ENCODE peak calls at places on chromosomes 5 and 9, in five cellular contexts. L is astrocyte, K is DND-41, J is aorta, T is body of pancreas. F is an unnamed sample. For H3K4me1, the result is how much of the 10 kb centered on the place peaks cover.

GRCh38 chr5:61450170-61450815 is 118.2 kb downstream of the ZSWIM6 start:
- DNase-seq in L (peak), K (no peak), J (peak), T (peak), F (no peak)

GRCh38 chr9:74953235-74953741 is 576 bp upstream of the C9orf40 start:
- DNase-seq in L (peak), K (no peak), J (no peak), T (no peak), F (no peak)

GRCh38 chr5:126829098-126829497 is 52.2 kb downstream of the LMNB1 start:
- DNase-seq in L (no peak), K (no peak), J (no peak), T (no peak), F (no peak)

GRCh38 chr5:154285661-154286408 is 95.3 kb downstream of the GALNT10 start:
- DNase-seq in L (peak), K (no peak), J (no peak), T (no peak), F (no peak)

GRCh38 chr5:179416114-179416730 is 71.0 kb upstream of the ADAMTS2 start:
- DNase-seq in L (no peak), K (no peak), J (no peak), T (no peak), F (no peak)

GRCh38 chr5:129652353-129653138 is 95.3 kb upstream of the MINAR2 start:
- DNase-seq in L (no peak), K (no peak), J (no peak), T (no peak), F (no peak)

GRCh38 chr5:40914835-40915234 is 5.5 kb downstream of the C7 start:
- DNase-seq in L (peak), K (no peak), J (no peak), T (no peak), F (no peak)

GRCh38 chr5:152488869-152489268 is 83.8 kb upstream of the NMUR2 start:
- DNase-seq in L (no peak), K (no peak), J (no peak), T (no peak), F (no peak)

GRCh38 chr5:82861705-82862104 is 215.5 kb downstream of the TMEM167A start:
- DNase-seq in L (no peak), K (no peak), J (no peak), T (no peak), F (no peak)

GRCh38 chr5:96995419-96995818 is 59.5 kb downstream of the LNPEP start:
- DNase-seq in L (no peak), K (no peak), J (no peak), T (no peak), F (no peak)

GRCh38 chr5:11289208-11289607 is 528.2 kb upstream of the DAP start:
- DNase-seq in L (no peak), K (no peak), J (no peak), T (no peak), F (no peak)

GRCh38 chr5:138870611-138871010 is 4.5 kb downstream of the LRRTM2 start:
- DNase-seq in L (no peak), K (no peak), J (no peak), T (no peak), F (no peak)

GRCh38 chr9:20872340-20872977 is 159.0 kb downstream of the HACD4 start:
- DNase-seq in L (peak), K (no peak), J (no peak), T (no peak), F (no peak)

GRCh38 chr5:135559342-135559741 is 19.4 kb downstream of the CXCL14 start:
- DNase-seq in L (no peak), K (no peak), J (no peak), T (no peak), F (no peak)

GRCh38 chr5:135176991-135177390 is 143.0 kb upstream of the PITX1 start:
- DNase-seq in L (no peak), K (no peak), J (no peak), T (no peak), F (no peak)

GRCh38 chr5:80291776-80292175 is 28.0 kb upstream of the SPZ1 start:
- DNase-seq in L (no peak), K (no peak), J (no peak), T (no peak), F (no peak)

GRCh38 chr5:179605026-179605833 is 18.2 kb downstream of the HNRNPH1 start:
- DNase-seq in L (no peak), K (no peak), J (no peak), T (no peak), F (no peak)

GRCh38 chr5:169754737-169755136 is 117.7 kb downstream of the DOCK2 start:
- DNase-seq in L (no peak), K (no peak), J (no peak), T (no peak), F (no peak)

GRCh38 chr9:133542002-133542401 is 7.5 kb downstream of the ADAMTSL2 start:
- DNase-seq in L (no peak), K (no peak), J (no peak), T (no peak), F (no peak)

GRCh38 chr9:19665146-19665863 is 123.5 kb downstream of the SLC24A2 start:
- DNase-seq in L (no peak), K (no peak), J (no peak), T (no peak), F (no peak)

GRCh38 chr5:69493235-69493925 is 790 bp downstream of the OCLN start:
- DNase-seq in L (peak), K (no peak), J (peak), T (peak), F (no peak)

GRCh38 chr9:3136999-3137675 is 293.2 kb upstream of the PUM3 start:
- DNase-seq in L (no peak), K (no peak), J (no peak), T (no peak), F (no peak)

GRCh38 chr5:112388739-112389138 is 30.3 kb downstream of the EPB41L4A start:
- DNase-seq in L (no peak), K (no peak), J (no peak), T (no peak), F (no peak)

GRCh38 chr5:67315082-67315801 is 118.6 kb upstream of the CD180 start:
- DNase-seq in L (peak), K (no peak), J (peak), T (no peak), F (no peak)

GRCh38 chr9:132552041-132552440 is 30.4 kb upstream of the BARHL1 start:
- DNase-seq in L (no peak), K (no peak), J (no peak), T (no peak), F (no peak)

GRCh38 chr5:94402096-94402495 is 216.3 kb downstream of the KIAA0825 start:
- DNase-seq in L (peak), K (no peak), J (no peak), T (no peak), F (no peak)

GRCh38 chr5:177458122-177458681 is 11.6 kb downstream of the PRR7 start:
- DNase-seq in L (no peak), K (no peak), J (no peak), T (no peak), F (no peak)

GRCh38 chr9:92808726-92809451 is 44.3 kb upstream of the BICD2 start:
- DNase-seq in L (peak), K (no peak), J (peak), T (peak), F (peak)

GRCh38 chr9:94927762-94928158 is 201.3 kb downstream of the AOPEP start:
- DNase-seq in L (no peak), K (no peak), J (no peak), T (no peak), F (no peak)

GRCh38 chr5:6573651-6574101 is 59.2 kb downstream of the NSUN2 start:
- DNase-seq in L (no peak), K (peak), J (no peak), T (no peak), F (no peak)

GRCh38 chr5:135154197-135154596 is 120.2 kb upstream of the PITX1 start:
- DNase-seq in L (no peak), K (no peak), J (no peak), T (no peak), F (no peak)

GRCh38 chr5:76942581-76942980 is 10.3 kb upstream of the CRHBP start:
- DNase-seq in L (peak), K (no peak), J (no peak), T (no peak), F (no peak)

GRCh38 chr9:85212209-85212608 is 529.5 kb downstream of the AGTPBP1 start:
- DNase-seq in L (peak), K (no peak), J (no peak), T (no peak), F (no peak)

DNA sequence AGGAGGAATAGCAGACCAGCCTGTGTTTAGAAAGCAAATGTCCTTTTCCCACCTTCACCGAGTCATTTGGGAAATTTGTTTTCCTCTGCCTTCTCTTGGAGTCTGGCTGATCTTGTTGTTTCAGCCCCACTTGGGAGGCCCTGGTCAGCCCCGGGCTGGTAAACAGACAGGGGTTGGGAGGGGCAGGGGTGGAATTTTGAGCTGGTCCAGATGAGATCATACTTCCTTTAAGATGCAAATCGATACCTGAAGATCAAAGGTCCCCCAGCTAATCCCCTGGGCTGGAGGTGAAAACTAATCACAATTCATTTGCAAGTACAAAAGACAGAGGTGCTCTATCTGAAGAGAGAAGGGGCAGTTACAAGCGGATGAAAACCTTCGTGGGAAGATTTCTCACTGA is 118.4 kb downstream of the PAPPA start:
- DNase-seq in L (no peak), K (no peak), J (no peak), T (no peak), F (no peak)
- H3K4me1 ChIP-seq in L (under half), K (under half), J (under half), T (under half), F (under half)

DNA sequence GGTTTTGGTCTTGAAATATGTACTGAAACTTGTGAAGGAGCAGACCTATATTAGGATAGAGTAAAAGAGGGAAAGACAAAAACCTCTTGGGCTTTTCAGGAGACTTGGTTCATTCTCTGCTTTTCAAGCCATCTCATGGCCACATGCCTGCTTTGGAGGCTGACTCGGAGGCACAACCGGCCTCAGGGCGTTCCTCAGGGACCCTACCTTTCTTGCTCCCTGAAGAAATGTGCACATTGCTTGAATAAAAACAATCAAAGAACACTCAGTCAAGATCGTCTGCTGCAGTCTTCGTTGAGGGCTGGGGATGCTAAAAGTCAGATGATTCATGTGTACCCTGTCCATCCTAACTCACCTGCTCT is 994 bp downstream of the IRGM start:
- DNase-seq in L (no peak), K (no peak), J (no peak), T (no peak), F (no peak)
- H3K4me3 ChIP-seq in L (no peak), K (peak), J (no peak), T (no peak), F (no peak)

GRCh38 chr9:114855488-114855887 is 49.6 kb upstream of the TNFSF15 start:
- DNase-seq in L (peak), K (no peak), J (no peak), T (no peak), F (no peak)

GRCh38 chr9:114854736-114855355 is 49.0 kb upstream of the TNFSF15 start:
- DNase-seq in L (no peak), K (no peak), J (no peak), T (no peak), F (no peak)

GRCh38 chr9:114852050-114852594 is 46.3 kb upstream of the TNFSF15 start:
- DNase-seq in L (peak), K (no peak), J (no peak), T (no peak), F (no peak)

GRCh38 chr9:114851301-114851700 is 45.5 kb upstream of the TNFSF15 start:
- DNase-seq in L (no peak), K (peak), J (no peak), T (no peak), F (no peak)

DNA sequence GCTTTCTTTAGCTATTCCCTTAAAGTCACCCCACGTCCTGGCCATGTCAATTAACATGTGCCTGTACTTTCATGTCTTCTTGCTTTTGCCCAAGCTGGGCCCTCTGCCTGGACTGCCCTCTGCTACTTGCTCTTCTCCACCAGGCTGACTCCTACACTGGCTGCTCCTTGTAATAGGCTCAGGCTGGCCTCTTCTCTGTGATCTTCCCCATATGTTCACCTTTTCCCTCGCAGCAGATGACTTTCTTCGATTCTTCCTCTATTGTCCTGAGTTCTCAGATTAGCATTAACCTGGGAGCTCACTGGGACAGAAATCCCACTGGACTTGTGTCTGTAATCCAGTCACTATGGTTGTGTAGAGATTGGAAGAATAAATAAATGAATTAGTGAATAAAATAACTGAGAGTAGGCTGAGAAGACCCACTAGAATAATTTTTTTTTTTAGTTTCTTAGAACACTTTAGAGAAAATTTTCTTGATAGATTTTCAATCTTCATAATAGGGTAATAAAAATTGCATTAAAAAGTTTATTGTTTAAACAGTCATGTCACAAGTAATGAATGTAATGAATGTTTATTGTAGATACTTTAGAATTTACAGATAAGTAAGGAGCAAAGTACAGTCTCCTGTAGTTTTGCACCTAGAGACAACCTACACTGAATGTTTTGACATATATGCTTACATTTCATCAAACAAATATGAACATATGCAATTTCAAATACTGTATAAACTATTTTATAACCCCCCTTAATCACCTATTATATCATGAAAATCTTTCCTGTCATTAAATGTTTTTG is 47.4 kb upstream of the TNFSF15 start:
- DNase-seq in L (no peak), K (no peak), J (no peak), T (no peak), F (no peak)
- H3K27ac ChIP-seq in L (no peak), K (no peak), J (no peak), T (no peak), F (no peak)

DNA sequence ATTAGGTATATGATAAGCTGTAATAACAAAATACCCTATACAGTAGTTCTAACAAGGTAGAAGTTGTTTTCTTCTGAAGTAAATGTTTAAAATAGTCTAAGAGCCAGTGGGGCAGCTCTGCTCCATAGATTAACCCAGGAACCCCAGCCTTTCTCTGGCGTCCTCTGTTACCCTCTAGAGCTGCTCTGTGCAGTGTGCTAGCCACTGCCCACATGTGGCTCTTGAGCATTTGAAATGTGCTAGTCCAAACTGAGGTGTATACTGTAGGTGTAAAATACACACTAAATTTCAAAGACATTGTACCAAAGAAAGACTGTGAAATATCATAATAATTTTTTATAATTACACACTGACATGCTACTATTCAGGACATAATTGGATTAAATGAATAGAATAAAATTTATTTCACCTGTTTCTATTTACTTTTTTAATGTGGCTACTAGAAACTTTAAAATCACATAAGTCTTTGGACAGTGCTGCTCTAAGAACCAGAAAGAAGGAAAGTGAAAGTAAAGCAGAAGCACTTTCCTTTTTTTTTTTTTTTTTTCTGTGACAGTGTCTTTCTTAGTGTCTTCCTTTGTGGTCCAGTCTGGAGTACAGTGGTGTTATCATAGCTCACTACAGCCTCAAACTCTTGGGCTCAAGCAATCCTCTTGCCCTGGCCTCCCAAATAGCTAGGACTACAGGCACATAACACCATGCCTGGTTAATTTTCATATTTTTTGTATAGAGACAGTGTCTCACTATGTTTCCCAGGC is 39.3 kb downstream of the RAI14 start:
- DNase-seq in L (no peak), K (no peak), J (no peak), T (no peak), F (no peak)
- H3K4me1 ChIP-seq in L (under half), K (under half), J (under half), T (under half), F (under half)

GRCh38 chr9:101487443-101487855 is 46.2 kb upstream of the RNF20 start:
- DNase-seq in L (no peak), K (no peak), J (no peak), T (no peak), F (no peak)
- H3K4me3 ChIP-seq in L (peak), K (no peak), J (peak), T (peak), F (no peak)

GRCh38 chr5:148973455-148973854 is 89.4 kb downstream of the SH3TC2 start:
- DNase-seq in L (no peak), K (no peak), J (no peak), T (no peak), F (no peak)

GRCh38 chr5:148978370-148979103 is 84.3 kb downstream of the SH3TC2 start:
- DNase-seq in L (no peak), K (no peak), J (no peak), T (no peak), F (no peak)

GRCh38 chr5:148979104-148979723 is 83.6 kb downstream of the SH3TC2 start:
- DNase-seq in L (no peak), K (no peak), J (no peak), T (peak), F (no peak)

GRCh38 chr5:148974638-148975330 is 88.1 kb downstream of the SH3TC2 start:
- DNase-seq in L (no peak), K (no peak), J (no peak), T (peak), F (no peak)

DNA sequence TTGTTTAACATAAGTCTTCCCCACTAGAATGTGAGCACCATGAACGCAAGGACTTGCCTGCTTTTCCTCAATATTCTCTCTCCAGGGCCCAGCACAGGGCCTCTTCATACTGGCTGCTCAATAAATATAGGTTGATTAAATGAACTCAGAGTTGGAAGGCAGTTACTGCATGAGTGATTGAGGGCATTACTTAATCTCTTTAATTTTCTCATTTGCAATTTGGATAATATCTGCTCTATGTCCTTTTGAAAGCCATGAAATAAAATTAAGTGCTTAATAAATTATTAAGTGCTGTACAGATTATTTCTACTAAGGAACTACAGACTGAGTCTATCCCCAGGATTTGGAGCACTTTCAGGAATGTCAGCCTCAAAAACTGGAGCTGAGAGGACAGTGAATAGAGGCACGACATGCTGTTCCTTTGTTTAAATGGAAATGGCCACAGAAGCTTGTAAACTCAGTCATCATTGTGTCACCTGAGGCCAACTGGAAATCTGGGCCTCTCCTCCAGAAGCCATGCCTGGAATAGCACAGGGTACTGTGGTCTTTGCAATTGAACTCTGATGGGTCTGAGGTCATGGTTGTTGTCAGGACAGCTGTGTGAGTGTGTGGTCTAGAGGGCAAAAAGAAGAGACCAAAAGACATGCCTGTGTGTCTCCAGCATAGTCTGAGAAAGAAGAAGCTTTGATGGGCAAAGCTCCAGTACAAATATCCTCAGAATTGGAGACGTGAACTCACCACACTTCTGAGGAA is 86.1 kb downstream of the SH3TC2 start:
- DNase-seq in L (peak), K (no peak), J (no peak), T (no peak), F (no peak)
- H3K27ac ChIP-seq in L (peak), K (no peak), J (no peak), T (no peak), F (no peak)

GRCh38 chr9:137465000-137465769 is 6.1 kb upstream of the NSMF start:
- DNase-seq in L (no peak), K (no peak), J (peak), T (no peak), F (no peak)

GRCh38 chr9:137466041-137466799 is 7.1 kb upstream of the NSMF start:
- DNase-seq in L (no peak), K (no peak), J (peak), T (no peak), F (no peak)

GRCh38 chr9:137463194-137463930 is 4.2 kb upstream of the NSMF start:
- DNase-seq in L (no peak), K (no peak), J (peak), T (no peak), F (no peak)

GRCh38 chr9:137463931-137464290 is 4.8 kb upstream of the NSMF start:
- DNase-seq in L (no peak), K (no peak), J (peak), T (no peak), F (no peak)

GRCh38 chr9:137464291-137464999 is 5.3 kb upstream of the NSMF start:
- DNase-seq in L (no peak), K (no peak), J (peak), T (no peak), F (no peak)
- H3K4me1 ChIP-seq in L (under half), K (under half), J (under half), T (under half), F (under half)

F was measured in CD8-positive, alpha-beta memory T cell.